ENCODE peak calls at places on chromosomes 6 and 20, in nine cellular contexts. O, E, U, S, G, Z, B, H and M are unnamed samples.

GRCh38 chr6:150741633-150742200 is 123.8 kb upstream of the MTHFD1L start:
- DNase-seq in O (no peak), E (no peak), U (no peak), S (no peak), G (peak), Z (no peak), B (no peak), H (peak), M (peak)

GRCh38 chr6:75602897-75603395 is 1.3 kb downstream of the SENP6 start:
- DNase-seq in O (no peak), E (no peak), U (peak), S (no peak), G (no peak), Z (no peak), B (no peak), H (peak), M (peak)

GRCh38 chr6:47722178-47722577 is 23.8 kb downstream of the ADGRF4 start:
- DNase-seq in O (peak), E (no peak), U (no peak), S (peak), G (no peak), Z (no peak), B (no peak), H (no peak), M (no peak)

GRCh38 chr6:5851261-5851757 is 155.4 kb downstream of the NRN1 start:
- DNase-seq in O (no peak), E (no peak), U (peak), S (peak), G (peak), Z (peak), B (no peak), H (no peak), M (peak)

GRCh38 chr6:161748535-161749386 is 474.9 kb upstream of the AGPAT4 start:
- DNase-seq in O (no peak), E (no peak), U (peak), S (no peak), G (peak), Z (peak), B (peak), H (peak), M (peak)

GRCh38 chr20:19423097-19423891 is 210.9 kb downstream of the SLC24A3 start:
- DNase-seq in O (no peak), E (no peak), U (no peak), S (no peak), G (no peak), Z (no peak), B (no peak), H (no peak), M (no peak)

GRCh38 chr6:129575378-129576118 is 134.4 kb downstream of the ARHGAP18 start:
- DNase-seq in O (peak), E (peak), U (peak), S (peak), G (peak), Z (no peak), B (peak), H (peak), M (peak)

GRCh38 chr20:24657211-24657610 is 187.8 kb downstream of the SYNDIG1 start:
- DNase-seq in O (no peak), E (peak), U (peak), S (peak), G (no peak), Z (no peak), B (no peak), H (peak), M (no peak)

GRCh38 chr20:19110285-19110684 is 102.2 kb upstream of the SLC24A3 start:
- DNase-seq in O (no peak), E (no peak), U (no peak), S (no peak), G (no peak), Z (no peak), B (no peak), H (no peak), M (no peak)

DNA sequence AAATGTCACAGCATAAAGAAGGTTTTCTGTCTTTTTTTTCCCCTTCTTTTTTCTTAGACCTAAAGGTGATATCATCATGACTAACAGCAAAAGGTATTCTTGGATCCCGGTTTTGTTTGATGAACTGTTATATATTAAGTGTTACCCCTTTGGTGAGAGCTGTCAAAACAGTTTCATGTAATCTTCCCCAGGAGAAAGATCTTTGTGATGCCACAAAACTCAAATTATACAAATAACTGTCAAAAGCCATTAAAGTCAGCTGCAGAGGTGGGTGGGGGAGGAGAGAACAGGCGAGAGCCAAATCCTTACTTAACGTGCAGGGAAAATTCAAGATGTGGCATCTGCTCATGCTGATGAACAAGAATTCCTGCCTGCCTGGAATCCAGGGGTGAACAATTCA is 258.2 kb downstream of the BMP7 start:
- DNase-seq in O (peak), E (no peak), U (peak), S (peak), G (no peak), Z (no peak), B (no peak), H (peak), M (no peak)
- H3K27ac ChIP-seq in O (no peak), E (no peak), U (no peak), S (peak), G (peak), Z (no peak), B (no peak), H (peak), M (no peak)

GRCh38 chr20:3935295-3935955 is 46.2 kb downstream of the PANK2 start:
- DNase-seq in O (no peak), E (no peak), U (peak), S (no peak), G (peak), Z (no peak), B (no peak), H (no peak), M (no peak)

GRCh38 chr20:3934628-3935027 is 45.4 kb downstream of the PANK2 start:
- DNase-seq in O (no peak), E (peak), U (peak), S (no peak), G (no peak), Z (no peak), B (no peak), H (no peak), M (no peak)

GRCh38 chr20:3932277-3933073 is 43.3 kb downstream of the PANK2 start:
- DNase-seq in O (no peak), E (peak), U (peak), S (no peak), G (peak), Z (no peak), B (no peak), H (no peak), M (peak)

GRCh38 chr20:3931664-3932063 is 42.5 kb downstream of the PANK2 start:
- DNase-seq in O (no peak), E (peak), U (peak), S (peak), G (no peak), Z (no peak), B (no peak), H (no peak), M (no peak)

DNA sequence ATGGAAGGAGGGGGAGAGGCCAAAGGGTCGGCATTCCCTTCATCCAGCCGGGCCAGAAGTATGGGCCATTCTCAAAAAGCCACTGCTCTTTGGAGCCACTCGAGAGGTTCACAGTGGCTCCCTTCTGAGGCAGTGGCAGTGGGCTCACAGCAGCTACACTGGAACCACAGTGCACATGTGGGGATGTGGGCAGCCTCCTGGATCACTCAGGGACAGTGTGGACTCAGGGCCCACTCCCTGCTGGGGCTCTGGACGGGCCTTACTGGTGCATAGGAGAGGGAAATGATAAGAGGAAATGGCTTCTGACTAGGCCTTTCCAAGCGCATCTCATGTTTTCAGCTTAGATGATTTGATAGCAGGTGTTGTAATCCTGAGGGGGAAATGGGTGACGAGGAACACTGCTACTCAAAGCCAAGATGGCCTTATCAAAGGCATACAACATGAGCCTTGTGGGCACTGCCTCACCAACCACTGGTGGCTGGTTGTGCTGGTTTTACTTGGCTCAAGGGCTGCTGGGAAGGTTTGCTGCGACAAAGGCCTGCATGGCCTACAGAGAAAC is 44.0 kb downstream of the PANK2 start:
- DNase-seq in O (no peak), E (no peak), U (no peak), S (no peak), G (no peak), Z (no peak), B (no peak), H (no peak), M (no peak)
- H3K9ac ChIP-seq in O (no peak), E (no peak), U (peak), S (no peak), G (peak), Z (no peak), B (no peak), H (no peak), M (peak)

GRCh38 chr20:2259731-2260130 is 36.1 kb upstream of the TGM3 start:
- DNase-seq in O (no peak), E (no peak), U (peak), S (no peak), G (no peak), Z (no peak), B (no peak), H (no peak), M (no peak)

GRCh38 chr20:2254333-2254732 is 41.5 kb upstream of the TGM3 start:
- DNase-seq in O (peak), E (no peak), U (peak), S (no peak), G (no peak), Z (no peak), B (no peak), H (peak), M (no peak)

GRCh38 chr20:2252419-2253060 is 43.3 kb upstream of the TGM3 start:
- DNase-seq in O (no peak), E (no peak), U (no peak), S (no peak), G (no peak), Z (no peak), B (no peak), H (no peak), M (no peak)

GRCh38 chr20:2260250-2260649 is 35.6 kb upstream of the TGM3 start:
- DNase-seq in O (no peak), E (no peak), U (no peak), S (no peak), G (no peak), Z (no peak), B (no peak), H (no peak), M (no peak)

DNA sequence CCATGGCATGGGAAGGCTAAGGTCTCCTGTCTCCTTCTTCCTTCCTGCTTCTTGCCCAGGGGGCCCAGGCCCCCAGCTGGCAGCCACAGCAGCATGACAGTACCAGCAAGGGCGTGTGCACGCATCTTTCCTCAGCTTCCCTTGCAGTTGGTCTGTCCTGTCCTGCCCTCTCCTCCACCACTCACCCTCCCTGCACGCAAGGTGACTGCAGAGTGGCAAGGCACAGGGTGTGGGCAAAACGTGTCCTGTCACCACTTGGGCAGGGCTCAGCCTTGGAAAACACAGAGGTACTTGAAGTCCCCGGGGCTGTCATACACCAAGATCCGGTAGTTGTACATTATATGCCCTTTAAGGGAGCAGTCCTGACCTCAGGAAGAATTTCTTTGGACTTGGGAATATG is 39.7 kb upstream of the TGM3 start:
- DNase-seq in O (no peak), E (no peak), U (no peak), S (no peak), G (no peak), Z (no peak), B (no peak), H (no peak), M (no peak)
- H3K4me2 ChIP-seq in O (no peak), E (no peak), U (no peak), S (no peak), G (no peak), Z (no peak), B (no peak), H (no peak), M (no peak)

GRCh38 chr20:63735859-63736718 is at the start of gene LIME1:
- DNase-seq in O (no peak), E (no peak), U (no peak), S (no peak), G (no peak), Z (peak), B (no peak), H (no peak), M (no peak)

GRCh38 chr20:63738687-63739128 is 868 bp upstream of the SLC2A4RG start:
- DNase-seq in O (no peak), E (no peak), U (peak), S (no peak), G (peak), Z (peak), B (peak), H (no peak), M (no peak)

GRCh38 chr20:63737690-63737939 is 1.2 kb downstream of the LIME1 start:
- DNase-seq in O (no peak), E (no peak), U (no peak), S (no peak), G (no peak), Z (no peak), B (no peak), H (no peak), M (no peak)

GRCh38 chr20:63737940-63738686 is 1.5 kb upstream of the SLC2A4RG start:
- DNase-seq in O (no peak), E (no peak), U (no peak), S (no peak), G (no peak), Z (peak), B (no peak), H (no peak), M (no peak)

DNA sequence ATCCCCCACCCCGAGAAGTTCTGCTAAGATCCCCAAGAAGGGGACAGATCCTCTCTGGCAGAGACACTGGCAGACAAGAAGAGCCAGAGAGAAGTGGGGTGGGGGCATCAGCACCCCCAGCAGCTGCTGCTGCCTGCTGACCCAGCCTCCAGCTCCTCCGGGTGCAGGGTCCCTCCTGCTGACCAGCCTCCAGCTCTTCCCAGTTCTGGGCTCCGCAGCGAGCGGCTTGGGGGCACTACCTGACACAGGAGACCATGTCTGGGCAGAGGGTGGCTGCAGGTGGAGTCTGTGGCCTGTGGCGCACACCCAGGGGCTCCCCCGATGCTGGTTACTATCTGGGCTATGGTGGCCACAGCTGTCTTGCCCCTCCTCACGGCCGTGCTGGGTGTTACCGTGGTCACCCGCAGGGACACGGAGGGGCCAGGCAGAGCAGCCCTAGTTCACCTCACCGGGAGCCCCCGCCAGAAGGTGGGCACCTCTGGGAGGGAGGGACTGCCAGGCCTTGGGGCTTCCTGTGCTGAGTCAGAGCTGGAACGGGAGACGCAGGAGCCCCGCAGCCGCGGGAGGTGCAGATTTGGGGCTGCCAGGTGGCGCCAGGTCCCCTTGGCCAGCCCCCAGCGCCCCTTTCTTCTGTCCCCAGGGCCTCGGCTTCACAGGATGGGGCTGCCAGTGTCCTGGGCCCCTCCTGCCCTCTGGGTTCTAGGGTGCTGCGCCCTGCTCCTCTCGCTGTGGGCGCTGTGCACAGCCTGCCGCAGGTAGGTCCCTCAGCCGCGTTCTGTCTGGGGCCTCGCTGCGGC is 627 bp downstream of the LIME1 start:
- DNase-seq in O (no peak), E (no peak), U (no peak), S (no peak), G (no peak), Z (peak), B (no peak), H (no peak), M (no peak)
- H3K27ac ChIP-seq in O (no peak), E (no peak), U (no peak), S (no peak), G (no peak), Z (no peak), B (no peak), H (no peak), M (no peak)

GRCh38 chr6:42727084-42727601 is 4.7 kb upstream of the PRPH2 start:
- DNase-seq in O (no peak), E (peak), U (peak), S (no peak), G (no peak), Z (peak), B (no peak), H (no peak), M (peak)

GRCh38 chr6:42724825-42725224 is 2.4 kb upstream of the PRPH2 start:
- DNase-seq in O (no peak), E (no peak), U (no peak), S (no peak), G (no peak), Z (no peak), B (no peak), H (no peak), M (no peak)

GRCh38 chr6:42726485-42727083 is 4.2 kb upstream of the PRPH2 start:
- DNase-seq in O (peak), E (peak), U (peak), S (peak), G (peak), Z (peak), B (peak), H (peak), M (peak)

GRCh38 chr6:42727627-42728026 is 5.2 kb upstream of the PRPH2 start:
- DNase-seq in O (no peak), E (no peak), U (peak), S (no peak), G (no peak), Z (no peak), B (no peak), H (no peak), M (no peak)

GRCh38 chr6:42726026-42726425 is 3.6 kb upstream of the PRPH2 start:
- DNase-seq in O (no peak), E (no peak), U (peak), S (no peak), G (no peak), Z (no peak), B (no peak), H (no peak), M (no peak)
- H3K9ac ChIP-seq in O (no peak), E (peak), U (peak), S (peak), G (peak), Z (no peak), B (no peak), H (no peak), M (no peak)

DNA sequence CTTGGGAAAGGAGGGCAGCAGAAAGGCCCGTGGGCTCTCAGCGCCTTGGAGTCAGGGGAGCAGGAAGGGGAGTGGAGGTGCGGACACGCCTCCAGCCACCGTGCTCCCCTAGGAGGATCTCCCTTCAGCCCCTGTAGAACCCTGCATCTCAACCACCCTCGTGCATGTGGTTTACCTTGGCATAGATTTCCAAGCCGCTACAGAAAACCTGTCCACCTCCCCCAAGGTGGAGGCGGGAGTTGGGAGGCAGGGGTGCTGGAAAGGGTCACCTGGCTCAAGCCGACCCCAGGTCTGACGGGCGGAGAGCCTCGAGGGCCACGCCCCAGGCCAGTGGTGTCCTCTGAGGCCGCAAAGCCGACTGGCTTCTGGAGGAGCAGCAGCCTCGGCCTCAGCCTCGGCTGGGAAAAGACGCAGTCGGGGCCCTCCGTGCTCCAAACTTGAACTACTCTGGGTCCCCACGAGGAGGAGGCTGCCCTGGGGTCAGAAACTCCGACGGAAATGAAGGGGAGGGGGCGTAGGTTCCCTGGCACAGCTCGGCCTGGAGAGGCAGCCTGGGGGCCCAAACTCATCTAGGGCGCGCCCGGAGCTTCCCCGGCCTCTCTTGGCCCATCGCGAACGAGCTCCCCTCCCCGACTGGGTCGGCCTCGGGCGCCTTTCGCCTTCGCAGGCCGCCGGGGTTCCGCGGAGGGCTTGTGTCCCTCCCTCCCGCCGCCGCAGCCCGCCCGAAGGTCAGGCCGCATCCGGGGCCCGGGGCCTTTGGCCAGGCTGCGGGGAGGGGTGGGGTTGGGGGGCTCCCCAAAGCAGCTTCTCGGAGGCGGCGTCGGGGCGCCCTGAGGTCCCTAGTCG is 6.3 kb upstream of the FOXF2 start:
- DNase-seq in O (no peak), E (no peak), U (peak), S (no peak), G (no peak), Z (peak), B (peak), H (no peak), M (no peak)
- H3K4me2 ChIP-seq in O (no peak), E (no peak), U (no peak), S (no peak), G (no peak), Z (peak), B (no peak), H (peak), M (no peak)

DNA sequence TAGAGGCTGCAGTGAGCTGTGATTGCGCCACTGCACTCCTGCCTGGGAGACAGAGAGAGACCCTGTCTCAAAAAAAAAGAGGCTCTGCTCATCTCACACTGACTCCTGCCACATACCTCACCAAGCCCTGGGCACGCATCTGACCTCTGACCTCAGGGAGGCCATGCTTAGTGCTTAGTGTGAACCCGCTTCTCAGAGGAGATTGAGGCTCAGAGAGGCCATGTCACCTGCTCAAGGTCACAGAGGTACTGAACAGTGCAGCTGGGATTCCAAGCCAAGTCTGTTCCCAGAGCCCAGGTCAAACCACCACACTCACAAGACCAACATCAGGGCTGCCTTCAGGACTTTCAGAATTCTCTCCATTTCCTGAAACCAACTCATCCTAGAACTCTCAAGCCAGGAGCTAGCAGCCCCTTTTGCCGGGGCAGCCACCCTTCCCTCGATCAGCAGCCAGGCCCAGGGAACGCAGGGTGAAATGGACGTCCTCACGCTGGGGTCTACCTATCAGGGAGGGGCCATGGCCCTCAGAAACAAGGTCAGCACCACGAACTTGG is 2.9 kb downstream of the CABLES2 start:
- DNase-seq in O (no peak), E (no peak), U (no peak), S (no peak), G (no peak), Z (no peak), B (no peak), H (no peak), M (no peak)
- H3K27ac ChIP-seq in O (no peak), E (no peak), U (no peak), S (no peak), G (no peak), Z (no peak), B (no peak), H (no peak), M (no peak)

GRCh38 chr6:83636800-83637199 is 72.1 kb downstream of the SNAP91 start:
- DNase-seq in O (no peak), E (no peak), U (no peak), S (no peak), G (no peak), Z (no peak), B (no peak), H (no peak), M (no peak)
- H3K9ac ChIP-seq in O (no peak), E (no peak), U (no peak), S (no peak), G (no peak), Z (no peak), B (no peak), H (no peak), M (no peak)